ENCODE peak calls at places on chromosome 13, in ten cellular contexts. B is IMR-90; V is PC-3; Q is right lobe of liver; W is CD8-positive, alpha-beta T cell; J is BJ; D is stomach; I is left lung; K is fibroblast of lung; C is lower lobe of right lung. L is an unnamed sample.

GRCh38 chr13:50244913-50245574 is 229.8 kb downstream of the KCNRG start:
- DNase-seq in C (no peak), D (peak), K (peak), V (peak), J (peak), Q (peak), I (peak), B (peak), W (no peak), L (peak)

GRCh38 chr13:21071894-21072293 is 10.5 kb upstream of the LATS2 start:
- DNase-seq in J (no peak), I (no peak), B (no peak), C (no peak), D (no peak), W (no peak), Q (no peak), K (peak), V (peak), L (no peak)

GRCh38 chr13:30845297-30846214 is 60.5 kb upstream of the MEDAG start:
- DNase-seq in D (no peak), W (no peak), Q (no peak), B (no peak), I (no peak), V (no peak), J (no peak), K (no peak), C (no peak), L (peak)

GRCh38 chr13:98307744-98308524 is 130.9 kb upstream of the RNF113B start:
- DNase-seq in J (no peak), C (no peak), Q (no peak), B (peak), W (no peak), V (no peak), D (no peak), K (peak), I (no peak), L (peak)

GRCh38 chr13:79614519-79614918 is 133.6 kb downstream of the NDFIP2 start:
- DNase-seq in D (no peak), V (no peak), W (no peak), C (no peak), B (no peak), Q (no peak), J (no peak), I (no peak), K (no peak), L (no peak)

GRCh38 chr13:113148407-113148806 is 10.0 kb upstream of the PROZ start:
- DNase-seq in V (no peak), I (no peak), Q (no peak), J (no peak), C (no peak), B (no peak), W (no peak), D (no peak), K (no peak), L (no peak)

GRCh38 chr13:20125783-20126165 is 35.1 kb downstream of the GJA3 start:
- DNase-seq in V (no peak), C (no peak), B (no peak), W (no peak), K (no peak), Q (no peak), D (no peak), I (no peak), J (no peak), L (no peak)

GRCh38 chr13:113852536-113853517 is 11.0 kb downstream of the GAS6 start:
- DNase-seq in V (no peak), K (no peak), D (no peak), J (no peak), Q (no peak), B (no peak), W (no peak), I (peak), C (peak), L (no peak)

GRCh38 chr13:94390881-94391280 is 88.6 kb downstream of the DCT start:
- DNase-seq in J (no peak), I (no peak), B (peak), K (peak), D (no peak), W (no peak), Q (no peak), C (no peak), V (no peak), L (peak)

GRCh38 chr13:69579351-69579750 is 528.3 kb upstream of the ATXN8OS start:
- DNase-seq in J (no peak), Q (no peak), C (no peak), D (no peak), W (no peak), I (no peak), B (no peak), K (no peak), V (peak), L (no peak)
- TF ChIP-seq CTCF in J (no peak), Q (peak), C (no peak), D (no peak), W (no peak), I (no peak), B (no peak), K (no peak), V (peak), L (no peak)

DNA sequence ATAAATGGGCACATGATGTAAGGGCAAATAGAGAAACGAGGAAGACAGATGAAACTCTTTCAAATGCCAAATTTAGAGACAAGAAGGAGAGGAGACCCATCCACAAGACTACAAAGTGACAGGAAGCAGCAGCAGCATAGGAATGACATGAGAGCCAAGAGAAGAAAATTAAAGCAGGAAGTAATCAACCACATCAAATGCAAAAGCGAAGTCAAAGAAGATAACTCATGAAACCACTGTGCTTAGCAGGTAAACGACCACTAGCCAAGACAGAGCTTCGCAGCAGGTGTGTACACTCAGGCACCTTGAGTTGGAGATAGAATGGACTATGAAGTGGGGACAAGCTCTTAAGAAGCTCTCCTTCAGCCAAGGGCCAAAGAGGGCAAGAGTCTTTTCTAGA is 64.1 kb downstream of the KLF12 start:
- DNase-seq in V (no peak), C (no peak), D (no peak), I (no peak), J (no peak), B (no peak), W (peak), K (no peak), Q (no peak), L (no peak)
- H3K4me3 ChIP-seq in V (no peak), C (no peak), D (no peak), I (no peak), J (no peak), B (no peak), W (peak), K (no peak), Q (no peak), L (no peak)

GRCh38 chr13:81639984-81640582 is 1299.2 kb upstream of the SPRY2 start:
- DNase-seq in W (no peak), B (no peak), I (no peak), K (no peak), J (no peak), V (peak), Q (no peak), C (no peak), D (no peak), L (peak)
- TF ChIP-seq CTCF in W (no peak), B (no peak), I (peak), K (no peak), J (no peak), V (peak), Q (peak), C (peak), D (no peak), L (peak)

DNA sequence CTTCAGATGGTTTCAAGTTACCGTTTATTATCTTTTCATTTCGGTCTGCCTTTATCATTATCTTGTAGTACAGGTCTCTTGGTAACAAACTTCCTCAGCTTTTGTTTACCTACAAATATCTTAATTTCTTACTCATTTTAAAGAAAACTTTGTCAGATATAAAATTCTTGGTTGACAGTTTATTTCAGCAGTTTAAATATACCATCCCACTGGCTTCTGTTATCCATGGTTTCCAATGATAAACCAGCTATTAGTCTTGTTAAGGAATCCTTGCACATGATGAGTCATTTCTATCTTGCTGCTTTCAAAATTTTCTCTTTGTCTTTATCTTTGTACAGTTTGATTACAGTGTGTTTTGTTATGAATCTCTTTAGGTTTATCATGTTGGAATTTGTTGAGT is 308.3 kb upstream of the SPRY2 start:
- DNase-seq in I (no peak), D (no peak), J (no peak), B (no peak), C (no peak), W (no peak), Q (no peak), K (no peak), V (no peak), L (no peak)
- H3K4me3 ChIP-seq in I (no peak), D (no peak), J (no peak), B (no peak), C (no peak), W (no peak), Q (no peak), K (no peak), V (no peak), L (no peak)

L was measured in choroid plexus epithelial cell.